ENCODE peak calls at places on chromosomes 2 and 18, in eight cellular contexts. J is kidney, G is fibroblast of lung, I is Peyer's patch, D is heart right ventricle, X is PC-9, O is cardiac muscle cell, E is aorta. Q is an unnamed sample.

GRCh38 chr2:67917332-67918054 is 145.3 kb downstream of the C1D start:
- DNase-seq in D (no peak), J (no peak), G (peak), X (no peak), O (peak), I (no peak), E (no peak), Q (no peak)

GRCh38 chr2:54428401-54428800 is 27.7 kb upstream of the SPTBN1 start:
- DNase-seq in G (peak), X (no peak), D (peak), O (no peak), I (no peak), E (peak), J (peak), Q (no peak)

GRCh38 chr2:216110620-216111019 is 1.5 kb downstream of the XRCC5 start:
- DNase-seq in X (no peak), J (no peak), O (no peak), I (no peak), G (no peak), E (no peak), D (no peak), Q (no peak)

GRCh38 chr18:57353940-57354461 is 1.6 kb downstream of the ST8SIA3 start:
- DNase-seq in J (peak), E (no peak), X (no peak), O (peak), D (peak), G (peak), I (no peak), Q (no peak)

GRCh38 chr18:8609711-8610441 is 639 bp downstream of the RAB12 start:
- DNase-seq in J (peak), G (no peak), D (no peak), E (peak), X (no peak), I (no peak), O (peak), Q (no peak)

GRCh38 chr2:96329416-96329815 is 4.3 kb downstream of the ITPRIPL1 start:
- DNase-seq in G (peak), I (no peak), O (peak), D (peak), X (peak), J (no peak), E (no peak), Q (no peak)

GRCh38 chr2:18500333-18500732 is 60.1 kb downstream of the RDH14 start:
- DNase-seq in X (no peak), G (peak), J (no peak), I (no peak), E (no peak), D (no peak), O (peak), Q (no peak)

GRCh38 chr2:150097891-150098595 is 389.4 kb downstream of the RND3 start:
- DNase-seq in O (peak), G (peak), E (no peak), J (no peak), I (no peak), D (no peak), X (no peak), Q (no peak)

GRCh38 chr2:10164611-10165010 is 42.1 kb downstream of the RRM2 start:
- DNase-seq in O (no peak), J (no peak), I (no peak), X (no peak), G (no peak), E (no peak), D (no peak), Q (no peak)

DNA sequence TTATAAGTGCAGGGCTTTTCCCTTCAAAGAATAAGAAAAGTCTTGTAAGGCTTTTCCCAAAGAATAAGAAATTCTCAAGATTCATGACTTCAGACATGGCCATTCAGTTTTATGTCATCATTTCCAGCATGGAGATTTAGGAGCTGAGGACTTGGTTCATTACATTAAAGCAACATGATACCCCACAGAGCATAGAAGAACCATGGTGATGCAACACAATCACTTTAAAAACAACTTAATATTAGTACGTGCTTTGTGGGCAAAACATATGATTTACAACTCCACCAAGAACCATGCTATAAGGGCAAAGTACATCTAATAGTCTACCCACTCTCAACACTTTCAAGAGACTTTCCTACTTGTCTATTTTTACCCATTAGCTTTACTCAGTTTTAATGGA is 214.4 kb downstream of the SRBD1 start:
- DNase-seq in X (no peak), O (no peak), D (no peak), E (no peak), I (no peak), G (no peak), J (no peak), Q (no peak)
- H3K27ac ChIP-seq in X (no peak), O (no peak), D (no peak), E (no peak), I (no peak), G (no peak), J (no peak), Q (no peak)

GRCh38 chr2:29004755-29005154 is 23.7 kb downstream of the TOGARAM2 start:
- DNase-seq in J (no peak), X (no peak), O (no peak), G (no peak), E (no peak), I (no peak), D (no peak), Q (no peak)

GRCh38 chr2:29005331-29005730 is 24.2 kb downstream of the TOGARAM2 start:
- DNase-seq in G (no peak), I (no peak), J (no peak), X (no peak), D (no peak), E (no peak), O (no peak), Q (no peak)

GRCh38 chr2:29006092-29006985 is 25.2 kb downstream of the TOGARAM2 start:
- DNase-seq in D (no peak), O (peak), J (no peak), I (no peak), G (no peak), E (no peak), X (no peak), Q (no peak)

GRCh38 chr2:29009270-29009669 is 28.2 kb downstream of the TOGARAM2 start:
- DNase-seq in J (peak), I (no peak), O (no peak), X (no peak), D (no peak), E (no peak), G (no peak), Q (no peak)

GRCh38 chr2:29006986-29007301 is 25.8 kb downstream of the TOGARAM2 start:
- DNase-seq in O (no peak), I (no peak), E (no peak), G (no peak), J (no peak), X (no peak), D (no peak), Q (no peak)
- H3K27ac ChIP-seq in O (no peak), I (no peak), E (no peak), G (no peak), J (no peak), X (no peak), D (no peak), Q (no peak)

GRCh38 chr2:72718906-72719305 is 106.9 kb downstream of the EXOC6B start:
- DNase-seq in J (no peak), X (no peak), O (no peak), D (no peak), I (no peak), G (no peak), E (no peak), Q (no peak)
- H3K27ac ChIP-seq in J (no peak), X (no peak), O (peak), D (no peak), I (no peak), G (no peak), E (no peak), Q (no peak)

GRCh38 chr2:138841459-138841858 is 61.3 kb upstream of the NXPH2 start:
- DNase-seq in E (no peak), G (no peak), I (no peak), J (no peak), O (no peak), D (no peak), X (no peak), Q (no peak)
- H3K27ac ChIP-seq in E (no peak), G (no peak), I (no peak), J (no peak), O (no peak), D (no peak), X (no peak), Q (no peak)

GRCh38 chr2:181457741-181458425 is 697 bp downstream of the ITGA4 start:
- DNase-seq in G (peak), O (peak), J (peak), E (peak), D (peak), I (peak), X (no peak), Q (no peak)
- H3K27ac ChIP-seq in G (peak), O (no peak), J (no peak), E (no peak), D (peak), I (peak), X (no peak), Q (no peak)

GRCh38 chr2:85790032-85790431 is 36.2 kb downstream of the ATOH8 start:
- DNase-seq in G (no peak), X (no peak), O (no peak), I (no peak), E (peak), J (peak), D (no peak), Q (no peak)

GRCh38 chr2:85789271-85789670 is 35.5 kb downstream of the ATOH8 start:
- DNase-seq in E (peak), I (no peak), D (no peak), X (no peak), G (no peak), O (no peak), J (no peak), Q (no peak)

GRCh38 chr2:85788603-85789002 is 34.8 kb downstream of the ATOH8 start:
- DNase-seq in D (no peak), E (peak), O (no peak), I (no peak), X (no peak), G (no peak), J (peak), Q (no peak)

GRCh38 chr2:85791704-85792565 is 38.1 kb downstream of the ATOH8 start:
- DNase-seq in I (no peak), E (peak), D (no peak), J (peak), O (no peak), G (no peak), X (no peak), Q (no peak)

DNA sequence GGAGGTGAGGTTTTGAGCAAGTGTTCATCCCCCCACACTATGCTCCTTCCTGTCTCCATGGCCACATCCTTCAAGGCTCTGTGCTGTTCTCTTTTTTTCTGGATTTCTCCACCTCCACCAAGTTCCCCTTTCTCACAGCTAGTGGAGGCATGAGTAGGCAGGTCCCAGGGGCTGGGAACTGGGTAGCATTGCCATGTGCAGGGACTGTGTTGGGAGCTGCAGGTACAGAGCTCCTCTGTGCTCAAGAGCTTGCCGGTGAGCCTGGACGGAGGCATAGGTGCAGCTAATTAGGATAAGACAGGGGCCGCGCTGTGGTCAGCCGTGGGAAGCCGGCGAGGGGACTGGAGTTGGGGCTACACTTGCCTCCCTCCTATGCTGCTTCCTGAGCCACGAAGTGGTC is 36.7 kb downstream of the ATOH8 start:
- DNase-seq in J (peak), E (peak), G (no peak), I (no peak), X (no peak), O (no peak), D (no peak), Q (no peak)
- H3K27ac ChIP-seq in J (no peak), E (no peak), G (no peak), I (no peak), X (no peak), O (no peak), D (no peak), Q (no peak)

GRCh38 chr2:219441451-219442205 is 7.0 kb downstream of the SPEG start:
- DNase-seq in G (peak), J (peak), D (no peak), E (peak), I (peak), O (peak), X (no peak), Q (no peak)
- H3K27ac ChIP-seq in G (no peak), J (no peak), D (peak), E (peak), I (peak), O (no peak), X (no peak), Q (no peak)

DNA sequence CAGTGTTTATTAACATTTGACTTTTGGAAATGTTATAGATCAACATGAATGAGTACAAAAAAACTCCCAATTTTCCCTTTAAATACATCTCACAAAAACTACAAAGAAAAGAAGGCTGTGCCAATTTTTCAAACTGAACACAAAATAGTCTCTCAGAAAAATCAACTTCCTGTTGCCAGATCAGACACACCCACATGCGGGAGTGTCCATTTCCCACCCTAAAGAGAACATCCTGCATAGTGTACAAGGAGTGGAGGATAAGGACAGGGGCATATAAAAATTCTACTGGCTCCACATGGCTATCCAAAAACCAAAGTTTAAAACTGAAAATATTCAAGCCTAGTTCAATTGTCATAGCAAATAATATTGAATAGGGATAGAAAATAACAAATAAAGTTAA is 165.3 kb downstream of the ATAD2B start:
- DNase-seq in D (no peak), O (no peak), X (no peak), J (no peak), I (no peak), E (no peak), G (no peak), Q (no peak)
- H3K27ac ChIP-seq in D (no peak), O (no peak), X (no peak), J (no peak), I (no peak), E (no peak), G (no peak), Q (no peak)

Q was measured in substantia nigra.